ENCODE peak calls at places on chromosomes 13 and 19, in five cellular contexts. T is breast epithelium, Z is heart left ventricle, H is transverse colon, E is Peyer's patch. S is an unnamed sample.
A peak's percentile ranks its signal among the peaks of the same experiment; 100 is the strongest.

GRCh38 chr19:29674374-29675119 is 9.3 kb downstream of the PLEKHF1 start:
- DNase-seq in T (no peak), H (no peak), E (no peak), Z (no peak), S (no peak)

GRCh38 chr13:97255515-97255999 is 33.4 kb downstream of the MBNL2 start:
- DNase-seq in E (no peak), T (no peak), H (no peak), Z (no peak), S (no peak)

GRCh38 chr13:34086281-34086680 is 268.3 kb downstream of the RFC3 start:
- DNase-seq in T (no peak), E (no peak), Z (no peak), H (no peak), S (no peak)

GRCh38 chr19:55567708-55568328 is 12.8 kb downstream of the ZNF579 start:
- DNase-seq in H (no peak), E (no peak), T (no peak), Z (no peak), S (no peak)

GRCh38 chr13:40401911-40402776 is 264.3 kb downstream of the FOXO1 start:
- DNase-seq in Z (peak; percentile 94), H (peak; percentile 96), T (peak; percentile 84), E (peak; percentile 94), S (peak; percentile 89)

GRCh38 chr13:45417790-45418534 is at the start of gene SLC25A30:
- DNase-seq in E (peak; percentile 96), H (peak; percentile 97), Z (peak; percentile 97), T (peak; percentile 91), S (peak; percentile 99)

GRCh38 chr13:113584870-113585671 is 518 bp downstream of the TFDP1 start:
- DNase-seq in H (peak; percentile 17), Z (peak; percentile 7), E (peak; percentile 57), T (no peak), S (peak; percentile 8)

GRCh38 chr19:16376649-16377048 is 52.0 kb downstream of the KLF2 start:
- DNase-seq in T (no peak), E (peak; percentile 44), H (no peak), Z (no peak), S (no peak)

GRCh38 chr19:46639356-46640061 is 3.5 kb upstream of the GNG8 start:
- DNase-seq in H (peak; percentile 48), T (no peak), E (no peak), Z (peak; percentile 66), S (no peak)
- H3K4me3 ChIP-seq in H (peak overlapping the region; percentile 21), T (peak overlapping the region; percentile 67), E (peak overlapping the region; percentile 32), Z (peak overlapping the region; percentile 11), S (no peak overlapping the region)

GRCh38 chr19:3367572-3368440 is 1.4 kb downstream of the NFIC start:
- DNase-seq in T (no peak), Z (no peak), H (no peak), E (no peak), S (no peak)
- H3K27me3 ChIP-seq in T (no peaks in the 10 kb centered on the region), Z (no peaks in the 10 kb centered on the region), H (no peaks in the 10 kb centered on the region), E (no peaks in the 10 kb centered on the region), S (no peaks in the 10 kb centered on the region)

DNA sequence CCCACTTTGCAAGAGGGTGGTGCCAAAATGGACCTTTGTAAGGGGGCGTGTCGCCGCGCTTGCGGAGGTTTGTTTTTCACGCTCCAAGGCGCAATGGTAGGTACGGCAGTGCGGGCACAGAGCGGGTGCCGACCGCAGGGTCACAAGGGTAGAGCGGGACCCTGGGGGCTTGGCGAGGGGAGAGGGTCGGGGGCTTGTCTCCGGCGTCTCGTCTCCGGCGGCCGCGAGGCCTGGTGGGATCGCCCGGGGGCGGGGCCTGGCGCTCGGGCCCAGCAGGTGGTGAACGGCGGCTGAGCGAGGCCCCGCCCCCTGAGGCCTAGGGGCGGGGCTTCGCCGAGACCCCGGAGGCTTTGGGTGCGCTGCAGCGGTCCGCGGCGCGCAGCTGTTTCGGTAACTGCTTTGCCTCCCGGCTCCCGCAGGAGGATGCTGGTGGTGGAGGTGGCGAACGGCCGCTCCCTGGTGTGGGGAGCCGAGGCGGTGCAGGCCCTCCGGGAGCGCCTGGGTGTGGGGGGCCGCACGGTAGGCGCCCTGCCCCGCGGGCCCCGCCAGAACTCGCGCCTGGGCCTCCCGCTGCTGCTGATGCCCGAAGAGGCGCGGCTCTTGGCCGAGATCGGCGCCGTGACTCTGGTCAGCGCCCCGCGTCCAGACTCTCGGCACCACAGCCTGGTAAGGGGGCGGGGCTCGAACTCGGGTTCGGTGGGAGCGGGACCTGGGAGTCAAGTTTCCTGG is at the start of gene TSEN34:
- DNase-seq in E (peak; percentile 92), H (peak; percentile 90), T (peak; percentile 56), Z (peak; percentile 91), S (peak; percentile 91)
- TF ChIP-seq POLR2A in E (peak; percentile 66), H (peak; percentile 70), T (no peak), Z (no peak), S (peak; percentile 76)

GRCh38 chr13:111183087-111183645 is 68.1 kb downstream of the ARHGEF7 start:
- DNase-seq in E (no peak), H (no peak), T (no peak), Z (no peak), S (no peak)
- H3K4me3 ChIP-seq in E (no peak overlapping the region), H (no peak overlapping the region), T (no peak overlapping the region), Z (no peak overlapping the region), S (no peak overlapping the region)

GRCh38 chr13:112159575-112160547 is 92.9 kb downstream of the SOX1 start:
- DNase-seq in T (no peak), Z (no peak), E (peak; percentile 80), H (peak; percentile 87), S (no peak)
- H3K27me3 ChIP-seq in T (no peaks in the 10 kb centered on the region), Z (peaks cover 13% of the 10 kb centered on the region), E (no peaks in the 10 kb centered on the region), H (no peaks in the 10 kb centered on the region), S (no peaks in the 10 kb centered on the region)

GRCh38 chr13:23570931-23571330 is 719 bp downstream of the TNFRSF19 start:
- DNase-seq in E (no peak), Z (no peak), T (no peak), H (no peak), S (no peak)
- TF ChIP-seq POLR2A in E (no peak), Z (no peak), T (no peak), H (no peak), S (no peak)

GRCh38 chr19:57935731-57936130 is 529 bp upstream of the ZNF418 start:
- DNase-seq in E (no peak), Z (no peak), T (no peak), H (no peak), S (no peak)

DNA sequence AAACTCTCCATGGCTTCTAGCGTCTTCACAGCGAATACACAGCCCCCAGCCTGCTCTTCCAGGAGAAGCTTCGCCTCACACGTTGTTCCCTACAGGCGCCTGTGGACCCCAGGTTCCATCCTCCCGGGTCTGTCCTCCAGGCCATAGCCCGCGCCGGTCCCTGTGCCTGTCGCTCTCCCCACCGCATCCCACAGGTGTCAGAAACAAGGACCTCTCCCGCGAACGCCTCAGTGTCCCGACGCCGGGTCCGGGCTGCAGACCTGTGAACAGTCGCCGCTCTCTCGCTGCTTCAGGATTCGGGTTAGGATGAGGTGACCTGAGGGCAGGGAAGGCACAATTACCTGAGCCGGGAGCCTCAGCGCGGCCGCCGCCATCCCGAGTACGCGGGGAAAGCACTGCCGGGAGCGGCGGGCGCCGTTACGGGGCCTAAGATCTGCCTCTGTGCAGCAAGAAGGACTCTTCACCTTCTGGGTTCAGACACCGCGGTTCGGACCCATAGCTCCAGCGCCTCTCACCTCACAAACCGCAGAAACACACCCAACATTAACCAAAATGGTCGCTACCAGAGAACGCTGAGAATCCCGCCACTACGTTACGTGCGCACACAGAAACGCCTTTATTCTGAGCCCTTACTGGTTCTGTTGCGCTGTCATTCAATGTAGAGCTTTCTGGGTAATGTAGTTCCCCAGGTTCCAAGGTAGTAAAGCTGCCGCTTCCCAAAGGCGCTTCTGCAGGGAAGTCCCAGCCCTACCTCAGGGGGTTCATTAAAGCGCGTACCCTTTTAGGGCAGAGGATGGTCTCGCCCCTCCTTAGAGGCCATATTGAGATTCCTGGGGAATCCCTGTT is at the start of gene ZNF418:
- DNase-seq in Z (peak; percentile 77), H (peak; percentile 24), T (peak; percentile 57), E (peak; percentile 51), S (peak; percentile 68)
- H3K4me3 ChIP-seq in Z (peak within 1 kb of the TSS; percentile 76), H (peak within 1 kb of the TSS; percentile 37), T (peak within 1 kb of the TSS; percentile 72), E (peak within 1 kb of the TSS; percentile 58), S (peak within 1 kb of the TSS; percentile 83)